ENCODE peak calls at places on chromosome X, in seven cellular contexts. One of them, this sample, is unnamed.

GRCh38 chrX:3541336-3541735 is 172.1 kb downstream of the PRKX start:
- DNase-seq in tibial nerve: no peak
- DNase-seq in stomach: no peak
- DNase-seq in endothelial cell of umbilical vein: no peak
- DNase-seq in lower lobe of right lung: no peak
- DNase-seq in IMR-90: no peak
- DNase-seq in transverse colon: no peak
- DNase-seq in this sample: no peak

GRCh38 chrX:41781500-41781899 is 57.5 kb downstream of the GPR82 start:
- DNase-seq in tibial nerve: no peak
- DNase-seq in stomach: no peak
- DNase-seq in endothelial cell of umbilical vein: peak; percentile 49
- DNase-seq in lower lobe of right lung: no peak
- DNase-seq in IMR-90: peak; percentile 56
- DNase-seq in transverse colon: no peak
- DNase-seq in this sample: no peak

GRCh38 chrX:103362504-103362903 is 6.2 kb downstream of the TCEAL9 start:
- DNase-seq in tibial nerve: no peak
- DNase-seq in stomach: no peak
- DNase-seq in endothelial cell of umbilical vein: peak; percentile 57
- DNase-seq in lower lobe of right lung: no peak
- DNase-seq in IMR-90: peak; percentile 57
- DNase-seq in transverse colon: no peak
- DNase-seq in this sample: no peak

GRCh38 chrX:40101430-40101802 is 3.7 kb upstream of the BCOR start:
- DNase-seq in tibial nerve: no peak
- DNase-seq in stomach: no peak
- DNase-seq in endothelial cell of umbilical vein: no peak
- DNase-seq in lower lobe of right lung: no peak
- DNase-seq in IMR-90: no peak
- DNase-seq in transverse colon: no peak
- DNase-seq in this sample: no peak

GRCh38 chrX:37854148-37854547 is 6.8 kb upstream of the DYNLT3 start:
- DNase-seq in tibial nerve: no peak
- DNase-seq in stomach: no peak
- DNase-seq in endothelial cell of umbilical vein: no peak
- DNase-seq in lower lobe of right lung: no peak
- DNase-seq in IMR-90: no peak
- DNase-seq in transverse colon: no peak
- DNase-seq in this sample: no peak

GRCh38 chrX:52574416-52575275 is 57.8 kb upstream of the XAGE1B start:
- DNase-seq in tibial nerve: no peak
- DNase-seq in stomach: no peak
- DNase-seq in endothelial cell of umbilical vein: peak; percentile 41
- DNase-seq in lower lobe of right lung: no peak
- DNase-seq in IMR-90: peak; percentile 61
- DNase-seq in transverse colon: peak; percentile 27
- DNase-seq in this sample: no peak

GRCh38 chrX:10986616-10987015 is 124.5 kb upstream of the HCCS start:
- DNase-seq in tibial nerve: no peak
- DNase-seq in stomach: no peak
- DNase-seq in endothelial cell of umbilical vein: no peak
- DNase-seq in lower lobe of right lung: no peak
- DNase-seq in IMR-90: no peak
- DNase-seq in transverse colon: no peak
- DNase-seq in this sample: no peak

GRCh38 chrX:103063191-103063845 is 653 bp downstream of the BEX1 start:
- DNase-seq in tibial nerve: no peak
- DNase-seq in stomach: no peak
- DNase-seq in endothelial cell of umbilical vein: peak; percentile 28
- DNase-seq in lower lobe of right lung: no peak
- DNase-seq in IMR-90: peak; percentile 12
- DNase-seq in transverse colon: no peak
- DNase-seq in this sample: peak; percentile 46

GRCh38 chrX:101550362-101550761 is at the start of gene ARMCX1:
- DNase-seq in tibial nerve: peak; percentile 67
- DNase-seq in stomach: peak; percentile 49
- DNase-seq in endothelial cell of umbilical vein: peak; percentile 87
- DNase-seq in lower lobe of right lung: peak; percentile 74
- DNase-seq in IMR-90: peak; percentile 74
- DNase-seq in transverse colon: peak; percentile 57
- DNase-seq in this sample: peak; percentile 49

GRCh38 chrX:68429216-68429615 is 4.1 kb downstream of the OPHN1 start:
- DNase-seq in tibial nerve: no peak
- DNase-seq in stomach: no peak
- DNase-seq in endothelial cell of umbilical vein: no peak
- DNase-seq in lower lobe of right lung: no peak
- DNase-seq in IMR-90: no peak
- DNase-seq in transverse colon: no peak
- DNase-seq in this sample: no peak

GRCh38 chrX:25156323-25156722 is 140.6 kb upstream of the ARX start:
- DNase-seq in tibial nerve: no peak
- DNase-seq in stomach: no peak
- DNase-seq in endothelial cell of umbilical vein: no peak
- DNase-seq in lower lobe of right lung: no peak
- DNase-seq in IMR-90: no peak
- DNase-seq in transverse colon: no peak
- DNase-seq in this sample: no peak

GRCh38 chrX:140949231-140949630 is 53.2 kb upstream of the SPANXB1 start:
- DNase-seq in tibial nerve: no peak
- DNase-seq in stomach: no peak
- DNase-seq in endothelial cell of umbilical vein: no peak
- DNase-seq in lower lobe of right lung: no peak
- DNase-seq in IMR-90: no peak
- DNase-seq in transverse colon: no peak
- DNase-seq in this sample: no peak

GRCh38 chrX:41922125-41922521 is 1.2 kb downstream of the CASK start:
- DNase-seq in tibial nerve: no peak
- DNase-seq in stomach: no peak
- DNase-seq in endothelial cell of umbilical vein: peak; percentile 33
- DNase-seq in lower lobe of right lung: no peak
- DNase-seq in IMR-90: peak; percentile 27
- DNase-seq in transverse colon: no peak
- DNase-seq in this sample: no peak

GRCh38 chrX:53078943-53079342 is 3.2 kb upstream of the TSPYL2 start:
- DNase-seq in tibial nerve: no peak
- DNase-seq in stomach: no peak
- DNase-seq in endothelial cell of umbilical vein: no peak
- DNase-seq in lower lobe of right lung: no peak
- DNase-seq in IMR-90: no peak
- DNase-seq in transverse colon: no peak
- DNase-seq in this sample: no peak

GRCh38 chrX:133414399-133415275 is 652 bp downstream of the GPC4 start:
- DNase-seq in tibial nerve: no peak
- DNase-seq in stomach: no peak
- DNase-seq in endothelial cell of umbilical vein: no peak
- DNase-seq in lower lobe of right lung: peak; percentile 49
- DNase-seq in IMR-90: no peak
- DNase-seq in transverse colon: peak; percentile 12
- DNase-seq in this sample: peak; percentile 26

GRCh38 chrX:12993823-12994222 is 18.9 kb downstream of the TMSB4X start:
- DNase-seq in tibial nerve: no peak
- DNase-seq in stomach: no peak
- DNase-seq in endothelial cell of umbilical vein: no peak
- DNase-seq in lower lobe of right lung: no peak
- DNase-seq in IMR-90: no peak
- DNase-seq in transverse colon: no peak
- DNase-seq in this sample: no peak

GRCh38 chrX:74579597-74580209 is 34.7 kb downstream of the RLIM start:
- DNase-seq in tibial nerve: no peak
- DNase-seq in stomach: no peak
- DNase-seq in endothelial cell of umbilical vein: peak; percentile 4
- DNase-seq in lower lobe of right lung: no peak
- DNase-seq in IMR-90: peak; percentile 14
- DNase-seq in transverse colon: no peak
- DNase-seq in this sample: no peak

GRCh38 chrX:64204701-64205440 is 637 bp downstream of the AMER1 start:
- DNase-seq in tibial nerve: peak; percentile 12
- DNase-seq in stomach: peak; percentile 31
- DNase-seq in endothelial cell of umbilical vein: peak; percentile 41
- DNase-seq in lower lobe of right lung: peak; percentile 54
- DNase-seq in IMR-90: peak; percentile 19
- DNase-seq in transverse colon: no peak
- DNase-seq in this sample: peak; percentile 56

GRCh38 chrX:136209016-136209738 is 42.0 kb downstream of the MAP7D3 start:
- DNase-seq in tibial nerve: peak; percentile 43
- DNase-seq in stomach: peak; percentile 44
- DNase-seq in endothelial cell of umbilical vein: peak; percentile 55
- DNase-seq in lower lobe of right lung: no peak
- DNase-seq in IMR-90: peak; percentile 56
- DNase-seq in transverse colon: peak; percentile 45
- DNase-seq in this sample: peak; percentile 57

GRCh38 chrX:72145181-72145580 is 13.5 kb upstream of the RTL5 start:
- DNase-seq in tibial nerve: no peak
- DNase-seq in stomach: no peak
- DNase-seq in endothelial cell of umbilical vein: no peak
- DNase-seq in lower lobe of right lung: no peak
- DNase-seq in IMR-90: no peak
- DNase-seq in transverse colon: no peak
- DNase-seq in this sample: no peak

GRCh38 chrX:104565791-104566687 is at the start of gene IL1RAPL2:
- DNase-seq in tibial nerve: no peak
- DNase-seq in stomach: peak; percentile 58
- DNase-seq in endothelial cell of umbilical vein: no peak
- DNase-seq in lower lobe of right lung: peak; percentile 55
- DNase-seq in IMR-90: no peak
- DNase-seq in transverse colon: peak; percentile 14
- DNase-seq in this sample: peak; percentile 74

GRCh38 chrX:24055043-24055356 is 244 bp downstream of the EIF2S3 start:
- DNase-seq in tibial nerve: no peak
- DNase-seq in stomach: no peak
- DNase-seq in endothelial cell of umbilical vein: no peak
- DNase-seq in lower lobe of right lung: no peak
- DNase-seq in IMR-90: no peak
- DNase-seq in transverse colon: no peak
- DNase-seq in this sample: no peak

DNA sequence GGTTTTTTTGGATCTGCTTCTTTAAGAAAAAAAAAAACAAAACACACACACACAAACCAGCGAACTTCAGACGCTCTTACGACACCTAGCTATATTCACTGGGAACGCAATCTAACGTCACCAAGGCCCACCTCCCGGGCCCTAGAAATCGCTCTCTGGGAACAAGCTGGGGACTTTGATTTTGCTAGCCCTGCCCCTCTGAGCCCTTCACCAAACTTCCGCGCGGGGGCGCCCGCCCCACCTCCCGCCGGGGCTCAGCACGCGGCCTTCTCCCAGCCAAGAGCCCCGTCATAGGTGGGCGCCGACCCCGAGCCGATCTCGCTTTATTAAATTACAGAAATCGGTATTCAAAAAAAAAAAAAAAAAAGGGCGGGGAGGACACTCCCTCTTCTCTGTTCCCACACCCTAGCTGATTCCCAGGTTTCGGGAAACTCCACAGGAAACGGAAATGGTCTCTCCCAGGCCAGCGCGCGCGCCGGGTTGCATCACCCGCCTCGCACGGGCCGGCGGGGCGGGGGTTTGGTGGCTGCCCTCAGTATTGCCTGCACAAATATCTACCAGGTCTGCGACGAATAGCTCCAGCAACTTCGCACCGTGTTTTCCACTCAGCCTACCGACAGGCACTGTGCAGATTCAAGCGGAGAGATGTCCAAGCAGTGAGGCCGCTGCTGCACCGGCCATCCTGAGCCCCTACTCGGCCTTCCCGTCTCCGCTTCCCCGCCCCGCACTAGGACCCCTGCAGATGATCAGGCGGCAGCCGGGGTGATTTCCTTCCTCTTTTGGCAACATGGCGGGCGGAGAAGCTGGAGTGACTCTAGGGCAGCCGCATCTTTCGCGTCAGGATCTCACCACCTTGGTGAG is at the start of gene EIF2S3:
- DNase-seq in tibial nerve: peak; percentile 67
- DNase-seq in stomach: peak; percentile 89
- DNase-seq in endothelial cell of umbilical vein: peak; percentile 95
- DNase-seq in lower lobe of right lung: peak; percentile 91
- DNase-seq in IMR-90: peak; percentile 98
- DNase-seq in transverse colon: peak; percentile 91
- DNase-seq in this sample: peak; percentile 93
- H3K4me3 ChIP-seq in tibial nerve: no peak within 1 kb of the TSS
- H3K4me3 ChIP-seq in stomach: peak within 1 kb of the TSS; percentile 72
- H3K4me3 ChIP-seq in endothelial cell of umbilical vein: no peak within 1 kb of the TSS
- H3K4me3 ChIP-seq in lower lobe of right lung: peak within 1 kb of the TSS; percentile 77
- H3K4me3 ChIP-seq in IMR-90: peak within 1 kb of the TSS; percentile 78
- H3K4me3 ChIP-seq in transverse colon: no peak within 1 kb of the TSS
- H3K4me3 ChIP-seq in this sample: no peak within 1 kb of the TSS

DNA sequence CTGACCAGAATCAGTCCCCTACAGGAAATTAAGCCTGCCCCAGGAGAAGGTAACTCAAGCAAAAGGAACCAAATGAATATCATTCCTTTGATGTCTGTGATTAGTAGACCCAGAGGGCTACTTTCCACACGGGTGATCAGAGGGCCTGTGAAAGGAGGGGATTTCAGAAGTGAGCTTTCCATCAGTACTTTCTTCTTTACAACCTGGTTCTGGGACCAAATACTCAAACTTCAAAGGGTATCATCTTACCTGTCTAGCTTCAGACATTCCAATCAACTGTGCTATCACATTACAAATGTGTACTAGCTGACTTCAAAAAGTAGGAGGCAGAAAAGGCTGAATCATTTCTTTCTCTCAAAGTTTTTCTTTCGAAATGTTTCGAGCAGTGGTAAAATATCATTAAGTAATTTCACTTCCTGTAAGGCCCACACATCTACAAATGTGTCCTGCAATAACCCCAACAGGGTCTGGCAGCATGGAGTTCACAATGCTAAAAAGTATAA is 23.9 kb downstream of the ACSL4 start:
- DNase-seq in tibial nerve: no peak
- DNase-seq in stomach: no peak
- DNase-seq in endothelial cell of umbilical vein: peak; percentile 6
- DNase-seq in lower lobe of right lung: no peak
- DNase-seq in IMR-90: peak; percentile 65
- DNase-seq in transverse colon: no peak
- DNase-seq in this sample: no peak
- TF ChIP-seq CTCF in tibial nerve: no peak
- TF ChIP-seq CTCF in stomach: no peak
- TF ChIP-seq CTCF in endothelial cell of umbilical vein: no peak
- TF ChIP-seq CTCF in lower lobe of right lung: no peak
- TF ChIP-seq CTCF in IMR-90: peak; percentile 11
- TF ChIP-seq CTCF in transverse colon: no peak
- TF ChIP-seq CTCF in this sample: no peak

GRCh38 chrX:1502853-1503252 is 34.1 kb downstream of the P2RY8 start:
- DNase-seq in tibial nerve: no peak
- DNase-seq in stomach: no peak
- DNase-seq in endothelial cell of umbilical vein: no peak
- DNase-seq in lower lobe of right lung: no peak
- DNase-seq in IMR-90: no peak
- DNase-seq in transverse colon: no peak
- DNase-seq in this sample: no peak
- H3K4me1 ChIP-seq in tibial nerve: no peaks in the 10 kb centered on the region
- H3K4me1 ChIP-seq in stomach: no peaks in the 10 kb centered on the region
- H3K4me1 ChIP-seq in endothelial cell of umbilical vein: no peaks in the 10 kb centered on the region
- H3K4me1 ChIP-seq in lower lobe of right lung: peaks cover 7% of the 10 kb centered on the region
- H3K4me1 ChIP-seq in IMR-90: no peaks in the 10 kb centered on the region
- H3K4me1 ChIP-seq in transverse colon: no peaks in the 10 kb centered on the region
- H3K4me1 ChIP-seq in this sample: no peaks in the 10 kb centered on the region

GRCh38 chrX:148567779-148568178 is 67.4 kb downstream of the AFF2 start:
- DNase-seq in tibial nerve: no peak
- DNase-seq in stomach: no peak
- DNase-seq in endothelial cell of umbilical vein: no peak
- DNase-seq in lower lobe of right lung: no peak
- DNase-seq in IMR-90: no peak
- DNase-seq in transverse colon: no peak
- DNase-seq in this sample: no peak
- H3K4me3 ChIP-seq in tibial nerve: no peak overlapping the region
- H3K4me3 ChIP-seq in stomach: no peak overlapping the region
- H3K4me3 ChIP-seq in endothelial cell of umbilical vein: no peak overlapping the region
- H3K4me3 ChIP-seq in lower lobe of right lung: no peak overlapping the region
- H3K4me3 ChIP-seq in IMR-90: no peak overlapping the region
- H3K4me3 ChIP-seq in transverse colon: no peak overlapping the region
- H3K4me3 ChIP-seq in this sample: no peak overlapping the region